ENCODE peak calls at places on chromosomes 1 and 21, in five cellular contexts. X is dorsolateral prefrontal cortex, H is fibroblast of lung, M is D721Med, K is AG09309. S is an unnamed sample.

GRCh38 chr21:14741237-14741636 is 195.1 kb upstream of the SAMSN1 start:
- DNase-seq in M (no peak), X (no peak), K (no peak), H (no peak), S (no peak)

GRCh38 chr1:230231739-230232075 is 164.7 kb downstream of the GALNT2 start:
- DNase-seq in X (no peak), H (peak), K (no peak), M (no peak), S (no peak)

GRCh38 chr1:163074004-163074403 is 4.8 kb downstream of the RGS4 start:
- DNase-seq in M (no peak), H (no peak), X (no peak), K (no peak), S (no peak)

GRCh38 chr21:43739648-43740435 is 20.9 kb downstream of the PDXK start:
- DNase-seq in K (no peak), X (no peak), H (no peak), M (no peak), S (no peak)

GRCh38 chr21:45464309-45464708 is 59.3 kb downstream of the COL18A1 start:
- DNase-seq in H (no peak), X (no peak), M (no peak), K (no peak), S (no peak)

GRCh38 chr1:154272217-154272998 is at the start of gene HAX1:
- DNase-seq in K (peak), X (peak), M (peak), H (peak), S (peak)

GRCh38 chr1:170696591-170697337 is 32.8 kb downstream of the PRRX1 start:
- DNase-seq in K (no peak), H (no peak), X (no peak), M (no peak), S (no peak)

GRCh38 chr1:243346016-243346415 is 90.2 kb downstream of the SDCCAG8 start:
- DNase-seq in K (no peak), X (no peak), H (no peak), M (no peak), S (no peak)

GRCh38 chr21:46009951-46010655 is 28.5 kb downstream of the COL6A1 start:
- DNase-seq in M (no peak), X (no peak), K (no peak), H (no peak), S (no peak)

GRCh38 chr1:217407426-217407825 is 223.5 kb downstream of the GPATCH2 start:
- DNase-seq in M (no peak), X (no peak), K (no peak), H (no peak), S (no peak)

GRCh38 chr1:26269198-26269550 is 10.7 kb upstream of the SH3BGRL3 start:
- DNase-seq in X (no peak), H (no peak), M (no peak), K (no peak), S (no peak)

GRCh38 chr1:182851825-182852224 is 12.7 kb downstream of the DHX9 start:
- DNase-seq in H (no peak), M (no peak), X (no peak), K (no peak), S (no peak)

GRCh38 chr1:35202048-35202719 is 9.2 kb upstream of the SFPQ start:
- DNase-seq in H (peak), M (peak), X (no peak), K (peak), S (no peak)

GRCh38 chr1:98556521-98557158 is 104.9 kb upstream of the SNX7 start:
- DNase-seq in X (no peak), K (peak), M (no peak), H (peak), S (no peak)

GRCh38 chr1:145991799-145992412 is 4.5 kb downstream of the TXNIP start:
- DNase-seq in M (no peak), K (no peak), H (no peak), X (no peak), S (no peak)

GRCh38 chr1:2504224-2504948 is 22.0 kb downstream of the PANK4 start:
- DNase-seq in M (no peak), K (no peak), X (no peak), H (no peak), S (no peak)

GRCh38 chr21:40595806-40596205 is 251.2 kb downstream of the DSCAM start:
- DNase-seq in X (no peak), M (no peak), H (no peak), K (no peak), S (no peak)

GRCh38 chr1:10940451-10940804 is 72.0 kb upstream of the TARDBP start:
- DNase-seq in K (no peak), H (no peak), X (no peak), M (no peak), S (no peak)

GRCh38 chr1:10941891-10942541 is 70.4 kb upstream of the TARDBP start:
- DNase-seq in X (peak), K (peak), M (peak), H (peak), S (peak)

GRCh38 chr1:10942542-10942912 is 69.9 kb upstream of the TARDBP start:
- DNase-seq in K (no peak), M (no peak), H (no peak), X (no peak), S (no peak)

GRCh38 chr1:10939654-10940450 is 72.6 kb upstream of the TARDBP start:
- DNase-seq in K (no peak), H (no peak), X (no peak), M (no peak), S (no peak)

GRCh38 chr1:10940838-10941237 is 71.6 kb upstream of the TARDBP start:
- DNase-seq in M (no peak), H (no peak), X (no peak), K (no peak), S (no peak)
- TF ChIP-seq CTCF in M (no peak), H (no peak), X (no peak), K (no peak), S (no peak)

GRCh38 chr1:225422033-225422605 is 5.7 kb downstream of the LBR start:
- DNase-seq in X (no peak), M (no peak), H (no peak), K (no peak), S (no peak)

GRCh38 chr1:225415307-225415706 is 12.5 kb downstream of the LBR start:
- DNase-seq in M (no peak), K (no peak), X (no peak), H (no peak), S (no peak)

GRCh38 chr1:225415967-225416745 is 11.7 kb downstream of the LBR start:
- DNase-seq in H (no peak), K (no peak), M (peak), X (no peak), S (no peak)

GRCh38 chr1:225418059-225418458 is 9.8 kb downstream of the LBR start:
- DNase-seq in X (no peak), H (no peak), M (no peak), K (no peak), S (no peak)

DNA sequence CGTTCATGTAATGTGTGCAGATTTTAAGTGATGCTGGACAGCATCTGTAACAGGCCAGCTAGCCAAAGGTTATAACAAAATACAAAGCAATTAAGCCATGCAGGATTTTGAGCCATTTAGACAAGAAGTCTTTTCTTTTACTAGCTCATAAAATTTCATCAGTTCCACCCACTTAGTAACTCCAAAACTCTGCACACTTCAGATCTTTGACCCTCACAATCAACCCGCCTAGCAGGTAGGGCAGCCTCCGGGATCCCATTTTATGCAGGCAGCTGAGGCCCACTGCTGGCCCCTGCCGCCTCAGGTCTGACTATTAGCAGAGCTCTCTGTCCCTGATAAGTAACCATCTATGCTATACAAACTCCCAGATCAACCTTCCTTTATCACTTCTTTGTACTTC is 9.2 kb downstream of the LBR start:
- DNase-seq in H (no peak), M (no peak), X (no peak), K (no peak), S (no peak)
- TF ChIP-seq CTCF in H (no peak), M (no peak), X (no peak), K (no peak), S (no peak)

DNA sequence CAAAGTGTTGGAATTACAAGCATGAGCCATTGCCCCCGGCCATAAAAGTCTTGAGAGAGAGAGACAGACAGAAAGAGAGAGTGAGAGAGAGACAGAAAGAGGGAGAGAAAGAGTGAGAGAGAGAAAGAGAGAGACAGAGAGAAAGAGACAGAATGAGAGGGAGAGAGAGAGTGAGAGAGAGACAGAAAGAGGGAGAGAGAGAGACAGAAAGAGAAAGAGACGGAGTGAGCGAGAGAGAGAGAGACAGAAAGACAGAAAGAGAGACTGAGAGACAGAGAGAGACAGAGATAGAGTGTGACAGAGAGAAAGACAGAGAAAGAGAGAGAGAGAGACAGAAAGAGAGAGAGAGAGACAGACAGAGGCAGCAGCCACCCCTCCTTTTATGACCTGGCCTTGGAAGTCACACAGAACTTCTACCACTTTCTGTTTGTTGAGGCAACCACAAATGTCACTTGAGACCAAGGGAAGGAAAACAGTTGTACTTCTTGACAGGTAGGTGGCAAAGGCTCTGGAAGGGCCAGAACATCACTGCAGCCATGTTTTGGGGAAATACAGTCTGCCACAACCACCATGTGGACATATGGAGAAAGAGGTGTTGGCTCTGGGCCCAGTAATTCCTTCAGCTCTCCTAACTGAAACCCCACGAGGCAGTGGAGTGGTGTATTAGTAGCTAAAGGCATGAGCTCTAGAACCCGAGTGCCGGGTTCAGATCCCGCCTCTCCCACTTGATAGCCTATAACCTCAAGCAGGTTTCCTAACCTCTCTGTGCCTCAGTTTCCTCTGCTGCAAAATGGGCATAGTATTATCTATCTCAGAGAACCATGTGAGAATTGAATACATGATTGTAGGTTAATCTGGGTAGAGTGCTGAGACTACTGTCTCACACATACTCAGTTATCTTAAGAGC is 50.6 kb downstream of the TNFRSF8 start:
- DNase-seq in M (no peak), K (no peak), X (no peak), H (peak), S (no peak)
- TF ChIP-seq CTCF in M (no peak), K (no peak), X (no peak), H (no peak), S (no peak)

DNA sequence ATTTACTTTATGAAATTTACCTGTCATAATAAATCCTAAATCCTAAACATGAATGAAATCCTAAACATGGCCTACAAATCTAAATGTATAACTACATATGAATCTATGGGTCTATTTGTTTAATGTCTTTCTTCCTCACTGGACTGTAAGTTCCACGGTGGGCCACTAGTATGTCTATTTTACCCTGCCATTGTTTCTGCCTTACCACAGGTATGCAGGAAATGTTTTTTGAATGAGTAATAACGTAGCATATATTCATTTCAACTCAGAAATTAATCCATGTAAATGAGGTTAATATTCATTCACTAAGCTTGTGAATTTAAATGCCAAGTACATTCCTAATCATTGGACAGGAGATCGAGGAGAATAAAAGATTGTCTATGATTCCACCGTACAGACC is 35.3 kb downstream of the B3GALNT2 start:
- DNase-seq in K (no peak), X (no peak), H (peak), M (no peak), S (no peak)
- TF ChIP-seq CTCF in K (no peak), X (no peak), H (peak), M (no peak), S (no peak)

GRCh38 chr1:22815421-22816062 is 104.9 kb downstream of the EPHB2 start:
- DNase-seq in K (no peak), X (no peak), H (no peak), M (no peak), S (no peak)

GRCh38 chr1:22815043-22815365 is 104.4 kb downstream of the EPHB2 start:
- DNase-seq in M (no peak), H (no peak), K (no peak), X (no peak), S (no peak)

GRCh38 chr1:22816063-22816775 is 105.6 kb downstream of the EPHB2 start:
- DNase-seq in H (no peak), M (no peak), X (no peak), K (no peak), S (no peak)

GRCh38 chr1:22812993-22813790 is 102.6 kb downstream of the EPHB2 start:
- DNase-seq in M (no peak), X (no peak), H (no peak), K (no peak), S (no peak)

GRCh38 chr1:22814176-22815042 is 103.8 kb downstream of the EPHB2 start:
- DNase-seq in H (peak), X (peak), K (peak), M (no peak), S (no peak)
- TF ChIP-seq CTCF in H (no peak), X (no peak), K (no peak), M (no peak), S (no peak)

S was measured in omental fat pad.